ENCODE peak calls at places on chromosomes 11 and 22, in eight cellular contexts. E is AG20443, Y is left ventricle myocardium superior, Z is NCI-H2029 treated with DMSO at 0.1 percent for 48 hours, D is HT-29, H is sigmoid colon, Q is frontal cortex, G is AML-193. L is an unnamed sample.
A peak's percentile ranks its signal among the peaks of the same experiment; 100 is the strongest.

GRCh38 chr11:69920500-69921428 is 101.5 kb upstream of the FGF3 start:
- DNase-seq in Z (no peak), E (no peak), D (no peak), Y (no peak), G (no peak), Q (no peak), H (peak; percentile 60), L (no peak)

GRCh38 chr11:10505278-10506012 is 35.5 kb downstream of the RNF141 start:
- DNase-seq in G (no peak), E (no peak), D (no peak), Y (no peak), Z (no peak), H (no peak), Q (no peak), L (no peak)

GRCh38 chr11:73950869-73951710 is at the start of gene DNAJB13:
- DNase-seq in E (peak; percentile 85), D (peak; percentile 82), Q (peak; percentile 19), Z (peak; percentile 37), H (peak; percentile 33), G (peak; percentile 20), Y (peak; percentile 37), L (no peak)

GRCh38 chr11:56841210-56841810 is 92.8 kb upstream of the OR9G4 start:
- DNase-seq in G (peak; percentile 36), D (peak; percentile 81), Z (peak; percentile 15), Y (no peak), H (no peak), Q (peak; percentile 33), E (peak; percentile 66), L (peak; percentile 67)

GRCh38 chr22:29443452-29443851 is 5.1 kb downstream of the RFPL1 start:
- DNase-seq in H (no peak), G (no peak), E (no peak), Q (no peak), Y (no peak), D (no peak), Z (no peak), L (no peak)

GRCh38 chr11:133900176-133901105 is 55.1 kb upstream of the SPATA19 start:
- DNase-seq in E (no peak), H (peak; percentile 37), G (no peak), Y (no peak), Z (no peak), Q (no peak), D (no peak), L (no peak)

GRCh38 chr22:27747396-27748256 is 53.9 kb downstream of the MN1 start:
- DNase-seq in Q (no peak), Y (no peak), E (peak; percentile 56), Z (no peak), D (no peak), G (no peak), H (peak; percentile 57), L (no peak)

GRCh38 chr11:134407321-134407828 is 4.7 kb downstream of the B3GAT1 start:
- DNase-seq in Q (peak; percentile 35), Z (no peak), D (no peak), H (no peak), G (no peak), E (no peak), Y (no peak), L (peak; percentile 21)

GRCh38 chr11:130001491-130002351 is 914 bp downstream of the PRDM10 start:
- DNase-seq in D (peak; percentile 66), H (peak; percentile 72), E (peak; percentile 84), Z (no peak), Q (no peak), G (no peak), Y (no peak), L (peak; percentile 42)

GRCh38 chr11:16984229-16984628 is 30.0 kb downstream of the PLEKHA7 start:
- DNase-seq in Q (no peak), Z (no peak), E (no peak), G (no peak), Y (no peak), H (no peak), D (no peak), L (no peak)

GRCh38 chr11:69657456-69657910 is 16.5 kb downstream of the CCND1 start:
- DNase-seq in D (no peak), Q (no peak), E (no peak), H (no peak), G (no peak), Z (no peak), Y (no peak), L (no peak)

GRCh38 chr11:117998664-117999353 is 12.6 kb downstream of the IL10RA start:
- DNase-seq in Q (no peak), E (no peak), D (no peak), Z (no peak), G (no peak), Y (no peak), H (no peak), L (no peak)

GRCh38 chr11:124891390-124891861 is 6.2 kb downstream of the ROBO4 start:
- DNase-seq in Q (no peak), H (peak; percentile 60), D (no peak), Z (no peak), Y (peak; percentile 68), G (no peak), E (no peak), L (no peak)

GRCh38 chr22:33542153-33542552 is 378.1 kb downstream of the LARGE1 start:
- DNase-seq in D (no peak), E (peak; percentile 35), G (no peak), Q (no peak), Y (no peak), H (no peak), Z (no peak), L (no peak)

GRCh38 chr11:85718126-85718943 is 32.3 kb upstream of the CCDC89 start:
- DNase-seq in H (no peak), Y (no peak), D (no peak), Q (no peak), E (peak; percentile 10), G (no peak), Z (no peak), L (no peak)

GRCh38 chr22:36017661-36018091 is 10.9 kb downstream of the RBFOX2 start:
- DNase-seq in Z (peak; percentile 82), E (no peak), Q (no peak), D (no peak), Y (no peak), G (peak; percentile 48), H (no peak), L (no peak)

GRCh38 chr11:101915811-101916291 is 471 bp downstream of the ANGPTL5 start:
- DNase-seq in E (peak; percentile 46), G (peak; percentile 32), Q (no peak), H (no peak), Z (no peak), Y (no peak), D (peak; percentile 85), L (no peak)

GRCh38 chr11:32586576-32587190 is 3.1 kb downstream of the EIF3M start:
- DNase-seq in G (peak; percentile 34), Z (no peak), D (peak; percentile 59), Y (no peak), Q (no peak), E (peak; percentile 20), H (no peak), L (no peak)

GRCh38 chr11:47187723-47188122 is 1.5 kb upstream of the PACSIN3 start:
- DNase-seq in G (no peak), Q (no peak), E (no peak), D (peak; percentile 21), Y (no peak), H (no peak), Z (no peak), L (no peak)

GRCh38 chr11:122348658-122349451 is 232.8 kb upstream of the BLID start:
- DNase-seq in G (no peak), H (no peak), Y (peak; percentile 40), D (no peak), E (no peak), Z (no peak), Q (no peak), L (no peak)

GRCh38 chr22:37330200-37331033 is 48.1 kb downstream of the CYTH4 start:
- DNase-seq in Y (no peak), D (peak; percentile 86), H (no peak), E (peak; percentile 40), G (peak; percentile 56), Z (no peak), Q (peak; percentile 52), L (no peak)

GRCh38 chr11:40054631-40055030 is 1404.8 kb downstream of the LRRC4C start:
- DNase-seq in E (no peak), Z (no peak), G (no peak), Q (no peak), Y (no peak), H (no peak), D (no peak), L (no peak)

GRCh38 chr11:96215094-96215782 is 127.8 kb downstream of the MAML2 start:
- DNase-seq in D (peak; percentile 75), H (no peak), Z (no peak), Y (no peak), G (no peak), Q (no peak), E (no peak), L (no peak)

GRCh38 chr11:63880031-63880841 is 36.7 kb downstream of the RCOR2 start:
- DNase-seq in Q (no peak), G (no peak), D (no peak), H (no peak), Y (no peak), E (peak; percentile 84), Z (no peak), L (peak; percentile 63)

GRCh38 chr11:788953-789940 is 643 bp downstream of the CEND1 start:
- DNase-seq in E (no peak), D (no peak), H (no peak), Y (no peak), G (no peak), Q (no peak), Z (no peak), L (no peak)

GRCh38 chr11:62708423-62709261 is 1.2 kb downstream of the GNG3 start:
- DNase-seq in Z (no peak), D (no peak), G (no peak), Y (no peak), E (no peak), H (peak; percentile 73), Q (no peak), L (no peak)

GRCh38 chr22:19516378-19517170 is 7.6 kb downstream of the CLDN5 start:
- DNase-seq in H (no peak), G (no peak), Z (no peak), Y (no peak), D (no peak), E (peak; percentile 5), Q (no peak), L (no peak)

GRCh38 chr11:6979365-6979764 is 40.8 kb downstream of the ZNF214 start:
- DNase-seq in E (peak; percentile 16), Y (no peak), D (no peak), G (no peak), H (no peak), Q (no peak), Z (no peak), L (no peak)

GRCh38 chr11:119403021-119403420 is 20.0 kb downstream of the THY1 start:
- DNase-seq in E (peak; percentile 73), D (no peak), H (no peak), Y (no peak), G (no peak), Q (no peak), Z (no peak), L (no peak)

GRCh38 chr11:91081440-91082088 is 858.7 kb upstream of the CHORDC1 start:
- DNase-seq in Z (no peak), H (peak; percentile 77), G (peak; percentile 17), E (no peak), Q (no peak), D (no peak), Y (peak; percentile 29), L (no peak)

GRCh38 chr22:22666307-22667091 is 22.1 kb downstream of the GGTLC2 start:
- DNase-seq in E (peak; percentile 35), Y (no peak), Z (no peak), G (peak; percentile 15), D (peak; percentile 40), H (no peak), Q (no peak), L (no peak)

GRCh38 chr11:61369372-61370348 is 7.5 kb downstream of the TMEM138 start:
- DNase-seq in Q (no peak), Y (peak; percentile 73), H (peak; percentile 76), G (no peak), Z (no peak), D (no peak), E (peak; percentile 76), L (no peak)

GRCh38 chr22:30647536-30647935 is 12.0 kb downstream of the SLC35E4 start:
- DNase-seq in H (no peak), G (no peak), Z (no peak), E (no peak), Y (no peak), D (no peak), Q (no peak), L (no peak)

GRCh38 chr11:125282596-125282914 is 118.0 kb downstream of the PKNOX2 start:
- DNase-seq in H (no peak), D (no peak), G (no peak), Q (no peak), Y (no peak), E (no peak), Z (no peak), L (no peak)